ENCODE peak calls at places on chromosomes 1 and 21, in ten cellular contexts. E, U, C, A, O, G, Z, X, V and H are unnamed samples.

GRCh38 chr21:14916676-14917141 is 148.1 kb downstream of the NRIP1 start:
- DNase-seq in E (no peak), U (peak), C (no peak), A (no peak), O (no peak), G (no peak), Z (no peak), X (no peak), V (peak), H (no peak)

GRCh38 chr1:9028921-9029715 is 2.9 kb upstream of the SLC2A7 start:
- DNase-seq in E (peak), U (peak), C (no peak), A (no peak), O (no peak), G (no peak), Z (no peak), X (no peak), V (no peak), H (no peak)

GRCh38 chr1:166307261-166308188 is 140.7 kb upstream of the FAM78B start:
- DNase-seq in E (no peak), U (no peak), C (no peak), A (no peak), O (no peak), G (no peak), Z (no peak), X (no peak), V (no peak), H (no peak)

GRCh38 chr1:226131639-226132038 is 54.9 kb downstream of the ACBD3 start:
- DNase-seq in E (no peak), U (no peak), C (no peak), A (no peak), O (no peak), G (no peak), Z (no peak), X (no peak), V (no peak), H (no peak)

GRCh38 chr1:218351617-218352438 is 6.7 kb downstream of the TGFB2 start:
- DNase-seq in E (peak), U (peak), C (peak), A (no peak), O (no peak), G (no peak), Z (peak), X (peak), V (peak), H (no peak)

GRCh38 chr1:43947890-43948437 is 1.2 kb downstream of the IPO13 start:
- DNase-seq in E (peak), U (no peak), C (no peak), A (no peak), O (no peak), G (no peak), Z (no peak), X (no peak), V (no peak), H (no peak)

GRCh38 chr1:81689531-81689941 is 111.2 kb upstream of the ADGRL2 start:
- DNase-seq in E (peak), U (peak), C (no peak), A (no peak), O (no peak), G (no peak), Z (no peak), X (no peak), V (peak), H (peak)

GRCh38 chr1:242243472-242243871 is 244.6 kb upstream of the MAP1LC3C start:
- DNase-seq in E (no peak), U (peak), C (no peak), A (no peak), O (no peak), G (no peak), Z (no peak), X (no peak), V (no peak), H (no peak)

GRCh38 chr21:45034556-45035476 is 39.6 kb upstream of the ADARB1 start:
- DNase-seq in E (no peak), U (no peak), C (no peak), A (no peak), O (no peak), G (no peak), Z (no peak), X (no peak), V (no peak), H (no peak)

GRCh38 chr1:47002211-47002610 is 21.3 kb upstream of the CYP4X1 start:
- DNase-seq in E (no peak), U (no peak), C (no peak), A (no peak), O (no peak), G (no peak), Z (no peak), X (peak), V (no peak), H (no peak)

GRCh38 chr1:115492880-115493279 is 148.9 kb upstream of the VANGL1 start:
- DNase-seq in E (peak), U (no peak), C (no peak), A (no peak), O (no peak), G (no peak), Z (no peak), X (no peak), V (no peak), H (no peak)

GRCh38 chr1:2242814-2243725 is 15.0 kb downstream of the SKI start:
- DNase-seq in E (no peak), U (peak), C (peak), A (no peak), O (no peak), G (no peak), Z (no peak), X (no peak), V (no peak), H (no peak)

GRCh38 chr1:205396972-205397616 is 24.8 kb downstream of the LEMD1 start:
- DNase-seq in E (peak), U (peak), C (peak), A (no peak), O (no peak), G (no peak), Z (peak), X (peak), V (peak), H (no peak)

GRCh38 chr1:145892486-145893087 is 6.9 kb upstream of the ANKRD35 start:
- DNase-seq in E (peak), U (peak), C (peak), A (no peak), O (no peak), G (no peak), Z (no peak), X (no peak), V (no peak), H (no peak)

GRCh38 chr1:145893306-145894055 is 7.8 kb upstream of the ANKRD35 start:
- DNase-seq in E (no peak), U (no peak), C (no peak), A (no peak), O (no peak), G (no peak), Z (no peak), X (no peak), V (no peak), H (no peak)

GRCh38 chr1:145889722-145890121 is 4.1 kb upstream of the ANKRD35 start:
- DNase-seq in E (no peak), U (peak), C (peak), A (no peak), O (no peak), G (no peak), Z (no peak), X (no peak), V (no peak), H (no peak)

GRCh38 chr1:145891587-145892485 is 6.2 kb upstream of the ANKRD35 start:
- DNase-seq in E (peak), U (peak), C (peak), A (peak), O (peak), G (no peak), Z (no peak), X (peak), V (peak), H (peak)

GRCh38 chr1:145891143-145891542 is 5.5 kb upstream of the ANKRD35 start:
- DNase-seq in E (peak), U (peak), C (no peak), A (no peak), O (no peak), G (no peak), Z (no peak), X (no peak), V (no peak), H (peak)
- H3K4me3 ChIP-seq in E (no peak), U (no peak), C (no peak), A (no peak), O (no peak), G (no peak), Z (no peak), X (no peak), V (no peak), H (no peak)

GRCh38 chr1:31577515-31578191 is 1.3 kb downstream of the TINAGL1 start:
- DNase-seq in E (peak), U (peak), C (no peak), A (no peak), O (no peak), G (no peak), Z (no peak), X (no peak), V (peak), H (no peak)
- H3K4me3 ChIP-seq in E (no peak), U (no peak), C (no peak), A (no peak), O (no peak), G (peak), Z (no peak), X (no peak), V (no peak), H (no peak)

GRCh38 chr1:109566982-109567381 is 18.6 kb downstream of the GNAI3 start:
- DNase-seq in E (no peak), U (no peak), C (no peak), A (no peak), O (no peak), G (no peak), Z (no peak), X (no peak), V (no peak), H (no peak)

GRCh38 chr1:109559995-109560394 is 11.6 kb downstream of the GNAI3 start:
- DNase-seq in E (no peak), U (no peak), C (no peak), A (no peak), O (no peak), G (no peak), Z (no peak), X (no peak), V (no peak), H (no peak)

GRCh38 chr1:109567823-109568222 is 19.4 kb downstream of the GNAI3 start:
- DNase-seq in E (no peak), U (no peak), C (no peak), A (no peak), O (no peak), G (no peak), Z (no peak), X (no peak), V (no peak), H (no peak)

GRCh38 chr1:109565241-109565640 is 16.8 kb downstream of the GNAI3 start:
- DNase-seq in E (no peak), U (no peak), C (no peak), A (no peak), O (no peak), G (no peak), Z (no peak), X (no peak), V (no peak), H (no peak)

GRCh38 chr1:109564189-109564878 is 15.9 kb downstream of the GNAI3 start:
- DNase-seq in E (no peak), U (no peak), C (no peak), A (no peak), O (no peak), G (no peak), Z (no peak), X (no peak), V (peak), H (no peak)
- H3K4me3 ChIP-seq in E (no peak), U (no peak), C (no peak), A (no peak), O (no peak), G (no peak), Z (no peak), X (no peak), V (peak), H (no peak)

DNA sequence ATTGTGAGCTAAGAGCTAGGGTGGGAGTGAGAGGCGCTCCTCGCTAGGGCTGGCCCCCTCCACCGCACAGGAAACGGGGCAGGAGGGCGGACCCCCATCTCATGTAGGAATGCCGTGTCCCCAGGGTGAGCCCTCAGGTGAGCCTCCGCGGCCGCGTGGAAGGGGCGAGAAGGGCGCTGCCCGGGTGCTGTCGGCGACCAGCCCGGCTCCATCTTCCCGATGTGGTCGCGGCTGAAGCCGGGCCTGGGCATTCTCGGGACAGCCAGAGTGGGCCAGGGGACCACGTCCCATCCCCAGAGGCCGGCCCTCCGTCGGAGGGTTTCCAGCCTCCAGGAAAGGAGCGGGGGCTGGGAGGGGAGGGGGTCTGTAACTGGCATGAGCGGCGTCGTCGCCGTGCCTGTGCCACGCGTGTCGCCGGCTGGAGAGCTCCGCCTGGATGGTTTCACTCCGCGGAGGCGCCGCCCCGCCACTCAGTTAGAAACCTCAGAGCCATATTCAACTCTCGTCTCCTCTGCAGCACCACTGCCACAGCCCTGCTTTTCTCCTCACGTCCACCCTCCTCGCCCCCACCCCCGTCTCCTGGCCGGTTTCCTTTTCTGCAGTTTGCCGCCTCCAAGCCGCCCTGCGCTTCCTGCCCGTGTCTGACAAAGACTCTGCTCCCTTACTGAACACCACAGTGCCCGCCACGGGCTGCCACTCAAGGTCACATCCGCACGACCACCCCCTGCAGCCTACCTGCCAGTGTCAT is at the start of gene TMEM269:
- DNase-seq in E (peak), U (peak), C (peak), A (peak), O (peak), G (no peak), Z (peak), X (no peak), V (peak), H (no peak)
- H3K4me3 ChIP-seq in E (peak), U (peak), C (no peak), A (peak), O (peak), G (peak), Z (peak), X (no peak), V (peak), H (peak)

DNA sequence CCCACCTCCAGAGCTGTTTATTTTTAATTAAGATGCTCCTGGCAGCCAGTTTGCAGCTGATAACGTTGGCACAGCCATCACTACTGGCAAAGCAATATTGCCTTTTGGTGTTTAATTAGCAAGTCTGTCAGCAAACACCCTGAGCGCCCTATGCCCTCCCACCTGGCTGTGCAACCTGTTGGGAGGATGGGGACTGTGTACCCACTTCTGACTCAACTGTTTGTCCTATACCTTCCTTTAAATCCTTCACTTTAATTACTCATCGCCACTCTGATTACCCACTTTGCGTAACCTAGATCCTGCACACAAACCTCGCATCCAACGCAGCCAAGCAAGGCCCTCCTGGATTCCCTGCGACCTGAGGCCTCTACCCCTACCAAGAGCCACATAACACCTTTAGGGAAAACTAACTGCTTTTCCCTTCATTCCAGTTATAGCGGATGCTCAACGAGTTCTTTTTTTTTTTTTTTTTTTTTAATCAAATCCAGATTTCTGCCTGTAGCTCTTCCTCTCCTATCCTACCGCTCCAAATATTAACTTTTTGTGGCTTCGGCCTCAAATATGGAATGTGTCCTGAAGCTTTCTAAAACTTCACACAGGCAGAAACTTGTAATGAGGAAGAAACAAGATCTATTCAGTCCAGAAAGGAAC is 67.0 kb downstream of the BCAR3 start:
- DNase-seq in E (peak), U (no peak), C (no peak), A (no peak), O (no peak), G (no peak), Z (no peak), X (no peak), V (no peak), H (no peak)
- H3K4me3 ChIP-seq in E (no peak), U (no peak), C (no peak), A (no peak), O (no peak), G (no peak), Z (no peak), X (no peak), V (no peak), H (no peak)

DNA sequence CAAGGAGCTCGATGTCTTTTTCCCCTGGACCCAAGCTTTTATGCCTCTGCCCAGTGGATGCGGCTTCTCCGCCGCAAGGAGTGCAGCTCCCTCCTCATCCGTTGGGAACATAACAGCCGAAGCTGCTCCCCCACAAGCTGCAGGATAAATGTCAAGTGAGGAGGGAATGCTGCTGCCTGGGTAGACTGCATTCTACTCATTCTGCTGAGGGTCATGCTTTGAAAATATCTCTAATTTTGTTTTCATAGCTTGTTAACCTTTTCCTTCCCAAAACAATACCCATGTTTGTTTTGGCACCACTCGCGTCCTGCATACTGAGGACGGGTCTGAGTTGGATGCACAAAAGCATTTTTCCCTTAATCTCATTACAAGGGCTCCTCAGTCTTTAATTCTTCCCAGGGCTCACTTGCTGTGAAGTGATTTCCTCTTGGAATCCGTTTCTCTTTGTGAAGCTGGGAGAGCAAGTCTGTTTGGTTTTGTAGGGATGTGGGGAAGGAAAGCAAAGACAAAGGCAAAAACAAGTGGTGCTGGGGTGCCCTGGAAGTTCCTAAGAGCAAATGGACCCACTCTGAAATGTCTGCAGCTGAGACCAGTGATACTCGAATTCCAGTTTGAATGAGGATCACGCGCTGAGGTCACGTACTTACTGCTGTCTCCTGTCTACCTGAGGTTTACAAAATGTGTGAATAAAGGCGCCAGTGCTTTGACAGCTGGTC is 134.0 kb upstream of the IRF2BP2 start:
- DNase-seq in E (peak), U (peak), C (no peak), A (no peak), O (no peak), G (no peak), Z (no peak), X (no peak), V (peak), H (no peak)
- H3K4me3 ChIP-seq in E (no peak), U (no peak), C (no peak), A (no peak), O (no peak), G (no peak), Z (no peak), X (no peak), V (peak), H (no peak)

DNA sequence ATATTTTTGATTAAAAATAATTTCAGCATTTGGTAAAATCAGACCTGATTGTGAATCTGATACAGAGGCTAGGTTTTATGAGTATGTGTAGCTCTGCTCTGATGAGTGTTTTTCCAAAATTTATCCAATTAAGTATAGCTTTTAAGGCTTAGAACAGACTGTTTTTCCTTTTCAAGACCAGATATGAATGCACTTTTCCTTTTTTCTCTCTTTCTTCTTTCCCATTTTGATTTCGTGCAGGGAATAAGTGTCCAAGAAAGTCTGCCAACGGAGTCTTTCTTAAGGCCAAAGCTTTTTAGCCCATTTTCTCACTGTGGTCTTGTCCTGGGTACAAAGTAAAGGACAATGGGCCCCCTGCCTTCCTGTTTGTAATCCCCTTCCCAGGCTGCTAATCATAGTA is 2.8 kb downstream of the KIF1B start:
- DNase-seq in E (no peak), U (no peak), C (no peak), A (no peak), O (no peak), G (no peak), Z (no peak), X (no peak), V (no peak), H (no peak)
- H3K4me3 ChIP-seq in E (no peak), U (no peak), C (no peak), A (no peak), O (no peak), G (no peak), Z (no peak), X (no peak), V (no peak), H (no peak)

GRCh38 chr1:64545118-64545916 is 75.4 kb downstream of the CACHD1 start:
- DNase-seq in E (no peak), U (no peak), C (no peak), A (no peak), O (no peak), G (no peak), Z (peak), X (no peak), V (no peak), H (no peak)
- H3K4me3 ChIP-seq in E (no peak), U (no peak), C (no peak), A (no peak), O (no peak), G (no peak), Z (no peak), X (no peak), V (no peak), H (no peak)

GRCh38 chr1:155126494-155127104 is 1.1 kb upstream of the EFNA1 start:
- DNase-seq in E (peak), U (peak), C (no peak), A (peak), O (peak), G (no peak), Z (peak), X (no peak), V (peak), H (no peak)

GRCh38 chr1:155127105-155127671 is 488 bp upstream of the EFNA1 start:
- DNase-seq in E (peak), U (peak), C (peak), A (no peak), O (no peak), G (no peak), Z (no peak), X (peak), V (peak), H (peak)

GRCh38 chr1:155128755-155129473 is 1.2 kb downstream of the EFNA1 start:
- DNase-seq in E (no peak), U (no peak), C (peak), A (no peak), O (no peak), G (no peak), Z (no peak), X (no peak), V (peak), H (no peak)

GRCh38 chr1:155127672-155128468 is at the start of gene EFNA1:
- DNase-seq in E (peak), U (peak), C (peak), A (peak), O (peak), G (no peak), Z (peak), X (peak), V (peak), H (no peak)

DNA sequence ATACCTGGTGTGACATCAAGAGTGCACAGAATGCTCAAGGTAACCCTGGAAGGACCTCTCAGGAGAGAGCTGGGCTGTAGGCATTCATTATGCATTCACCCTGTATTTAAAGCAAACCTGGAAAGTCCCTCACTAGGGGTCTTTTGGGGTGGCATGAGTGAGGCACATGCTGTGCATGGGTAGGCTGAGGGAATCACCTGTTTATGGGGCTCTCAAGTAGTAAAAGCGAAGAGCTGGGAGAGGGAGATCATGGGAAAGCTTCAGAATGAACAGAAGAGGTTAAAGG is 736 bp downstream of the EFNA1 start:
- DNase-seq in E (no peak), U (no peak), C (no peak), A (no peak), O (no peak), G (no peak), Z (no peak), X (no peak), V (no peak), H (no peak)
- H3K4me3 ChIP-seq in E (peak), U (no peak), C (no peak), A (peak), O (peak), G (peak), Z (peak), X (no peak), V (peak), H (peak)